ENCODE peak calls at places on chromosomes 7 and 10, in four cellular contexts. M is lung, H is lower lobe of right lung, O is tibial artery. J is an unnamed sample.

GRCh38 chr7:45892407-45893035 is 4.2 kb downstream of the IGFBP1 start:
- DNase-seq in O (no peak), M (no peak), H (no peak), J (no peak)

GRCh38 chr7:90825779-90826178 is 229.7 kb downstream of the CDK14 start:
- DNase-seq in M (no peak), O (no peak), H (no peak), J (no peak)

GRCh38 chr7:77537595-77538185 is 595 bp downstream of the PTPN12 start:
- DNase-seq in O (peak; percentile 38), H (peak; percentile 64), M (peak; percentile 39), J (no peak)

GRCh38 chr10:33428706-33429105 is 94.2 kb upstream of the NRP1 start:
- DNase-seq in M (no peak), O (no peak), H (no peak), J (no peak)

GRCh38 chr7:90677742-90678439 is 81.8 kb downstream of the CDK14 start:
- DNase-seq in O (no peak), H (no peak), M (no peak), J (no peak)

GRCh38 chr7:17233643-17234397 is 64.6 kb upstream of the AHR start:
- DNase-seq in H (no peak), O (no peak), M (no peak), J (peak; percentile 39)

GRCh38 chr10:49359349-49360231 is 36.3 kb downstream of the DRGX start:
- DNase-seq in O (no peak), M (no peak), H (no peak), J (no peak)

GRCh38 chr7:27947581-27948278 is 207.8 kb downstream of the TAX1BP1 start:
- DNase-seq in O (no peak), H (no peak), M (no peak), J (no peak)

GRCh38 chr10:52526251-52526823 is 212.3 kb downstream of the DKK1 start:
- DNase-seq in H (no peak), M (no peak), O (no peak), J (no peak)

GRCh38 chr7:977326-978048 is 2.1 kb upstream of the COX19 start:
- DNase-seq in O (no peak), M (no peak), H (no peak), J (no peak)

GRCh38 chr7:100584677-100585510 is 1.0 kb downstream of the LRCH4 start:
- DNase-seq in M (peak; percentile 68), O (no peak), H (peak; percentile 59), J (no peak)

GRCh38 chr7:100583132-100584045 is 2.5 kb downstream of the LRCH4 start:
- DNase-seq in M (peak; percentile 78), O (peak; percentile 74), H (peak; percentile 87), J (no peak)

GRCh38 chr7:100584046-100584676 is 1.8 kb downstream of the LRCH4 start:
- DNase-seq in O (no peak), M (no peak), H (peak; percentile 58), J (no peak)

GRCh38 chr7:100586266-100587025 is at the start of gene FBXO24:
- DNase-seq in M (peak; percentile 100), H (peak; percentile 100), O (peak; percentile 99), J (peak; percentile 99)

GRCh38 chr7:100585511-100586265 is at the start of gene LRCH4:
- DNase-seq in O (no peak), H (peak; percentile 70), M (peak; percentile 59), J (peak; percentile 53)
- TF ChIP-seq CTCF in O (no peak), H (no peak), M (no peak), J (no peak)

DNA sequence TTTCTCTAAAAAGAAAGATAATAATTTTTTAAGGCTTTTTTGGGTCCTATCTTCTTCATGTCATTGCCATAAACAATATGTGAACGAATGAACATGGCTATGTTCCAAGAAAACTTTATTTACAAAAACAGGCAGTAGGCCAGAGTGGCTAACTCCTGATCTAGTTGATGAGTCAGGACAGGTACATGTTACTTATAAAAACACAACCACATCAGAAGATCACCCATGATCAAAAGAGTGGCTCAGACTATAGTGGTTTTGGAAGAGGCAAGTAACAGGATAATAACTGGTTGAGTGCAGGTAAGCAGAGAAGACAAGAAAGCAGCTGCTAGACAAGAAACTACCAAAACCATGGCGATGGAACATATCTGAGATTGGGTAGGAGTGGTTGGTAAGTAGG is 468.7 kb downstream of the KCNMA1 start:
- DNase-seq in O (no peak), H (no peak), M (no peak), J (no peak)
- H3K27ac ChIP-seq in O (no peak overlapping the region), H (no peak overlapping the region), M (no peak overlapping the region), J (no peak overlapping the region)

GRCh38 chr7:137998250-137998649 is 3.6 kb downstream of the CREB3L2 start:
- DNase-seq in M (no peak), O (no peak), H (no peak), J (no peak)

GRCh38 chr7:138002096-138002827 is 376 bp upstream of the CREB3L2 start:
- DNase-seq in H (peak; percentile 98), M (peak; percentile 100), O (peak; percentile 98), J (peak; percentile 96)

GRCh38 chr7:137999496-138000080 is 2.3 kb downstream of the CREB3L2 start:
- DNase-seq in O (no peak), H (no peak), M (no peak), J (no peak)

GRCh38 chr7:138001529-138002095 is at the start of gene CREB3L2:
- DNase-seq in O (peak; percentile 73), H (peak; percentile 87), M (peak; percentile 70), J (peak; percentile 48)

DNA sequence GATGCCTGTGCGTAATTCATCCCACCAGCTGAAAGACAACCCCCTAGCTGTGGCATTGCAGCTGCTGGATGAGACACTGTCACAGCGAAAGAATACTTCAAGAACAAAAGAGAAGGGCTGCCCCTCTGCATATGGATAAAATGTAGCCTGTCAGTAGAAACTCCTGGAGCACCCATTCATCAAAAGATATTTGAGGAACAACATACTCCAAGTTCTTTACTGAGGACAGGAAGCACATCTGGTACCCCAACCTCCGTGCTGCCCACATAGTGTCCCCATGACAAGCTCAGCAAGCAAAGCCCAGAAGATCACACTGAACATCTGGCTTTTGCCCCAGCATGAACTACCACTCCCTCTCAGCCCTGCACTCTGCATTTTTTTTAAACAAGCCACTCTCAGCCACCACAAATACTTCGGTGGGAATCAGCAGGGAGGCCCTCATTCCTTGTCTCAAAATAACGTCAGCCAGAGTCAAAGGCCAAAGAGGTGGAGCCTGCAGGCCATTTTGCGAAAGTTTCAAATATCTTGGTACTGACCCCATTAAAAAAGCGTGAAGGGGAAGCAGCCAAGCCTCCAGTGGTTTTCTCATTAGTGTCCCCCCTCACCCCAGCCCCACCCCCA is 1.7 kb downstream of the CREB3L2 start:
- DNase-seq in H (no peak), O (peak; percentile 51), M (peak; percentile 39), J (no peak)
- TF ChIP-seq CTCF in H (no peak), O (no peak), M (no peak), J (no peak)

GRCh38 chr10:46297406-46298204 is 10.8 kb downstream of the ANTXRL start:
- DNase-seq in H (no peak), O (no peak), M (no peak), J (no peak)

GRCh38 chr10:46301056-46301645 is 14.4 kb downstream of the ANTXRL start:
- DNase-seq in H (no peak), M (no peak), O (no peak), J (no peak)

GRCh38 chr10:46298346-46299266 is 11.8 kb downstream of the ANTXRL start:
- DNase-seq in H (no peak), M (no peak), O (no peak), J (no peak)

GRCh38 chr10:46299531-46300366 is 13.0 kb downstream of the ANTXRL start:
- DNase-seq in M (no peak), H (no peak), O (no peak), J (no peak)

DNA sequence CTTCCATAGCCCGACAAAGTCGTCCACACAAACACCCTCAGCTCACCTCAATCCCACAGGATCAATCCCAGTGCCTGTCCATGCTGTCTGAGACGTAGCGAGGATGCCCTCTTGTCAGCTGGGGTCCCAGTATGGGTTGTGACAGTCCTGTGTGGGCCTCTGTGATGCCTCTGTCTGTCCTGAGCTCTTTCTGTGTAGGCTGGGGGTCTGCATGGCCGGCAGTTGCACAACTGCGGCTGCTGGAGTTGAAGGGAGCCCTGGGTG is 12.4 kb downstream of the ANTXRL start:
- DNase-seq in M (no peak), H (no peak), O (no peak), J (no peak)
- H3K27ac ChIP-seq in M (no peak overlapping the region), H (no peak overlapping the region), O (no peak overlapping the region), J (no peak overlapping the region)

GRCh38 chr10:110947061-110947595 is 27.7 kb downstream of the SHOC2 start:
- DNase-seq in O (no peak), H (no peak), M (no peak), J (no peak)

GRCh38 chr10:110944997-110945396 is 25.6 kb downstream of the SHOC2 start:
- DNase-seq in H (no peak), M (no peak), O (no peak), J (no peak)

GRCh38 chr10:110946496-110946895 is 27.1 kb downstream of the SHOC2 start:
- DNase-seq in O (no peak), M (no peak), H (no peak), J (no peak)
- TF ChIP-seq CTCF in O (no peak), M (no peak), H (no peak), J (no peak)

DNA sequence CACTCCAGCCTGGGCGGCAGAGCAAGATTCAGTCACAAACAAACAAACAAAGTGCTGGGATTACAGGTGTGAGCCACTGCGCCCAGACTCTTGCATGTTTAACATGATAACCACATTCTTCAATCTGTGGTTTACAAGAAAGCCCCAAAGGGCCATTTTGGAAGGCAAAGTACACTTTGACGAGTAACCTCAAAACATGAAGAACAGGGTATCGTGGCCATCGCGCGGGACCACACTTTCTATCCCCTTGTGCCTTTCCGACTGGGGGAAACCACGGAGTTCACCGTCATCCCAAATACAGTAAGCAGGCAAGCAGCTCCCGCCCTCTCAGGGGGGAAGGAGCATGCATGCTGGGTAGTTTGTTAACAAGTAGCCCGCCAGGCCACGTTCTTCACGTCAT is 125.2 kb downstream of the RNF216 start:
- DNase-seq in H (no peak), M (no peak), O (no peak), J (no peak)
- H3K27ac ChIP-seq in H (no peak overlapping the region), M (no peak overlapping the region), O (no peak overlapping the region), J (no peak overlapping the region)

DNA sequence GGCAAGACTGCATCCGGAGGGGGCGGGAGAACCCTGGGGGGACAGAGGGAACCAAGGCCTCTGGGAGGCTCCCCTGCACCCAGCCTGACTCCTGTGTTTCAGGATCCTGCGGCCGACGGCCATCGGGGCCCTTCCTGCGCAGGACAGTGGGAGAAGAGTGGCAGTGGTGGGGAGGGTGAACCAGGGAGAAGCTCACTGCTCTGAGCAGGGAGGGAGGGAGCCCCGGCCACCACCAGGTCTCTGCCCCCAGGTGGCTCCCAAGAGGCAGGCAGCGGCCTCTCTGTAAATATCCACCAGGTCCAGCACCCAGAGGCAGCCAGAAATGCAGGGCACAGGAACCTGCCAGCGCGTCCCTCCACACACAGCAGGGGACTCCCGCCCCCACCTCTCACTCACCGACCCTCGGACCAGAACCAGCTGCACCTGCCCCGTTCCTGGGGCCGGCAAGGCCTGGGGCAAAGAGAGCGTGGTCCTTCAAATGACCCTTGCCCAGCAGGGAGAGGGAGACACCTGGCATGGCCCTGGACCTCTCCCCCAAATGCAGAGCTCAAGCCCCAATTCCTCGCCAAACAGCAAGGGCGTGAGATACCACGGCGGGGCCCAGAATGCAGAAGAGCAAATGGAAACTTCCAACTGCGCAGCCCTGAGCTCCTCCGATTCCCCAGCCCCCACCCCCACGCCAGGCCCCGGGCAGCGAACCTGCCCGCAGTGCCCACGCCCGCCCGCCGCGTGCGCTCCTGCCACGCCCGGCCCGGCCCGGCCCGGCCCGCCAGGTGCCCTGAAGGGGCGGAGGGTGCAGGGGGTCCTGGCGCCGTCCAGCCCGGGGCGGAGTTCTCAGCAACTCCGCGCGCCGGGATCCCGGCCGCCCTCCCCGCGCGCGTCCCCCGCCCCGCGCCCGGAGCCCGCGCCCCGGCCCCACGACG is 805 bp downstream of the RASGEF1A start:
- DNase-seq in H (peak; percentile 45), O (no peak), M (no peak), J (peak; percentile 30)
- TF ChIP-seq CTCF in H (peak; percentile 22), O (no peak), M (no peak), J (no peak)